ENCODE peak calls at places on chromosomes 7 and 10, in five cellular contexts. I is fibroblast of the aortic adventitia, U is upper lobe of right lung, J is heart right ventricle, C is GM12864. N is an unnamed sample.

GRCh38 chr7:132793474-132793873 is 217.2 kb upstream of the PLXNA4 start:
- DNase-seq in I (no peak), U (no peak), J (no peak), C (no peak), N (no peak)

GRCh38 chr7:149043936-149044335 is 15.6 kb upstream of the PDIA4 start:
- DNase-seq in I (no peak), U (no peak), J (no peak), C (no peak), N (no peak)

GRCh38 chr10:79022565-79023488 is 45.9 kb upstream of the ZMIZ1 start:
- DNase-seq in I (no peak), U (peak; percentile 59), J (peak; percentile 69), C (peak; percentile 35), N (peak; percentile 53)

GRCh38 chr7:11452491-11452890 is 379.5 kb downstream of the THSD7A start:
- DNase-seq in I (no peak), U (no peak), J (no peak), C (no peak), N (no peak)

GRCh38 chr7:27814054-27814453 is 74.1 kb downstream of the TAX1BP1 start:
- DNase-seq in I (peak; percentile 33), U (no peak), J (no peak), C (no peak), N (no peak)

GRCh38 chr7:149885191-149886017 is 11.6 kb downstream of the ATP6V0E2 start:
- DNase-seq in I (no peak), U (no peak), J (no peak), C (no peak), N (no peak)

GRCh38 chr7:122148878-122149277 is 4.8 kb upstream of the AASS start:
- DNase-seq in I (no peak), U (no peak), J (no peak), C (no peak), N (no peak)

GRCh38 chr10:129448539-129448938 is 18.5 kb upstream of the MGMT start:
- DNase-seq in I (no peak), U (no peak), J (no peak), C (no peak), N (no peak)

GRCh38 chr10:35409094-35409582 is 72.8 kb downstream of the CCNY start:
- DNase-seq in I (peak; percentile 75), U (no peak), J (no peak), C (no peak), N (no peak)

GRCh38 chr7:81430150-81430549 is 339.7 kb downstream of the HGF start:
- DNase-seq in I (peak; percentile 69), U (no peak), J (no peak), C (no peak), N (no peak)

GRCh38 chr7:45179666-45180065 is 22.1 kb downstream of the RAMP3 start:
- DNase-seq in I (no peak), U (no peak), J (no peak), C (no peak), N (no peak)

GRCh38 chr10:79387466-79387973 is 40.3 kb downstream of the PPIF start:
- DNase-seq in I (no peak), U (peak; percentile 40), J (peak; percentile 2), C (no peak), N (no peak)

GRCh38 chr7:27141591-27142561 is 1.6 kb downstream of the HOXA5 start:
- DNase-seq in I (no peak), U (no peak), J (no peak), C (no peak), N (no peak)

GRCh38 chr7:5679047-5679740 is 102.3 kb downstream of the RNF216 start:
- DNase-seq in I (no peak), U (no peak), J (no peak), C (no peak), N (no peak)

GRCh38 chr7:111953611-111954010 is 252.6 kb downstream of the DOCK4 start:
- DNase-seq in I (peak; percentile 33), U (no peak), J (no peak), C (no peak), N (no peak)

GRCh38 chr7:159004411-159004810 is 140.3 kb downstream of the VIPR2 start:
- DNase-seq in I (no peak), U (no peak), J (no peak), C (no peak), N (no peak)

GRCh38 chr7:43138710-43139601 is 26.5 kb downstream of the HECW1 start:
- DNase-seq in I (no peak), U (no peak), J (no peak), C (no peak), N (no peak)

GRCh38 chr7:142298009-142298408 is 40.2 kb upstream of the PRSS58 start:
- DNase-seq in I (no peak), U (no peak), J (no peak), C (no peak), N (no peak)

GRCh38 chr10:79314761-79315601 is 32.3 kb upstream of the PPIF start:
- DNase-seq in I (no peak), U (no peak), J (no peak), C (no peak), N (no peak)

GRCh38 chr7:150453186-150453585 is 2.8 kb downstream of the GIMAP8 start:
- DNase-seq in I (no peak), U (no peak), J (no peak), C (no peak), N (no peak)

GRCh38 chr10:30055094-30055701 is 4.2 kb downstream of the JCAD start:
- DNase-seq in I (no peak), U (no peak), J (no peak), C (no peak), N (no peak)

GRCh38 chr7:98280791-98281756 is at the start of gene BRI3:
- DNase-seq in I (peak; percentile 78), U (peak; percentile 96), J (peak; percentile 95), C (peak; percentile 49), N (peak; percentile 99)
- TF ChIP-seq CTCF in I (no peak), U (no peak), J (no peak), C (no peak), N (no peak)

GRCh38 chr7:136709876-136710275 is 158.6 kb upstream of the CHRM2 start:
- DNase-seq in I (no peak), U (no peak), J (no peak), C (no peak), N (no peak)

GRCh38 chr7:136710751-136711150 is 157.7 kb upstream of the CHRM2 start:
- DNase-seq in I (no peak), U (no peak), J (no peak), C (no peak), N (no peak)

GRCh38 chr7:136718191-136718590 is 150.3 kb upstream of the CHRM2 start:
- DNase-seq in I (no peak), U (no peak), J (no peak), C (no peak), N (no peak)

DNA sequence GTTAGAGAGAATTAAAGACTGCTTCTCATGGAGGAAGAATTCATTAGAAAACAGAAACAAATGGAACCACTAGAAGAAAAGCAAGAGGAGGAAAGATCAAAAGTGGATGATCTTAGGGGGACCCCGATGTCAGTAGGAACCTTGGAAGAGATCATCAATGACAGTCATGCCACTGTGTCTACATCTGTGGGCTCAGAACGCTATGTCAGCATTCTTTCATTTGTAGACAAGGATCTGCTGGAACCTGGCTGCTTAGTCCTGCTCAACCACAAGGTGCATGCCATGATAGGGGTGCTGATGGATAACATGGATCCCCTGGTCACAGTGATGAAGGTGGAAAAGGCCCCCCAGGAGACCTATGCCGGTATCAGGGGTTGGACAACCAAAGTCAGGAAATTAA is 154.4 kb upstream of the CHRM2 start:
- DNase-seq in I (no peak), U (no peak), J (no peak), C (no peak), N (no peak)
- TF ChIP-seq CTCF in I (no peak), U (no peak), J (no peak), C (no peak), N (no peak)

DNA sequence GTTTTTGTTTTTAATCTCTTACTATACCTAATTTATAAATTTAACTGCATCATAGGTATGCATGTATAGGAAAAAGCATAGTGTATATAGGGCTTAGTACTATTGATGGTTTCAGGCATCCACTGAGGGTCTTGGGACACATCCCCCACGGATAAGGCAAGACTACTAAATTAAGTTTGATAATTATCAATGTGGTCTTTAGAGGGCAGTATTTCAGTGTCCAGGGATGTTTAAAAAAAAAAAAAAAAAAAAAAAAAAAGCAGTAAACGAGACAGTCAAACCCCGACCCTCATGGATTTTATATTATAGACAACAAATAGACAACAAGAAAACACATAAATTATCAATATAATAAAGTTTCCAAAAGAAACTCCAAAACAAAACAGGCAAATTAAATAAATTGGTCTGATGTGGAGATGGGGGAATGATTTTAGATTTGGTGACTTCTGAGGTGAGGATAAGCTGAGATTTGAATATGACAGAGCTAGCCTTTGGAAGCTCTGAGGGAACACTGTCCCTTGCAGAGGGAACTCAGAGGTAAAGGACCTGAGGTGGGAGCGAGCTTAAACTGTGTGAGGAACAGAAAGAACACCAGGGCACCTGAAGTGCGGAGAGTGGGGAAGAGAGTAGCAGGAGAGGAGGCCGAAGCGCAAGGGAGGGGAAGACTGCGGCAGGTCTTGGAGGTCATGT is 14.8 kb downstream of the ACSM6 start:
- DNase-seq in I (peak; percentile 35), U (no peak), J (no peak), C (no peak), N (no peak)
- TF ChIP-seq CTCF in I (peak; percentile 38), U (peak; percentile 42), J (peak; percentile 46), C (no peak), N (no peak)

GRCh38 chr10:78004215-78005026 is 24.9 kb downstream of the POLR3A start:
- DNase-seq in I (no peak), U (no peak), J (no peak), C (no peak), N (no peak)
- TF ChIP-seq CTCF in I (no peak), U (no peak), J (peak; percentile 25), C (no peak), N (no peak)

DNA sequence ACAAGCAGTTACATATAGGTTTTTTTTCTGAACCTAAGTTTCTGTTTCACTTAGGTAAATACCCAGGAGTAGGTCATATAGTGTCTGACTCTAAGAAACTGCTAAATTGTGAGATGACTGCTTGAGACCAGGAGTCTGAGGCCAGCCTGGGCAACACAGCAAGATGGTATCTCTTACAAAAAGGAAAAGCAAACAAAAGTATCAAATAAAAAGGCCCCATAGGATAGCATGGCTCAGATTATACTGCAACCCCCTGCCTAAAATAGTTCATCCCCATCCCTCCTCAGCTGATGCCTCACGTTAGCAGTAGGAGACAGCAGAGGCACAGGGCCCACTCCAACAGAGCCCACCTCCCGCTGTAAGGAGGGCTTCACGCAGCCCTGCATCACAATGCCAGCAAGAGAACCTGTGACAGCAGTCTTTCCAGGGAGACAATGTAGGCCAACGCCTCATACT is 90.3 kb downstream of the SRPK2 start:
- DNase-seq in I (no peak), U (no peak), J (no peak), C (no peak), N (peak; percentile 75)
- TF ChIP-seq CTCF in I (no peak), U (no peak), J (no peak), C (no peak), N (no peak)

DNA sequence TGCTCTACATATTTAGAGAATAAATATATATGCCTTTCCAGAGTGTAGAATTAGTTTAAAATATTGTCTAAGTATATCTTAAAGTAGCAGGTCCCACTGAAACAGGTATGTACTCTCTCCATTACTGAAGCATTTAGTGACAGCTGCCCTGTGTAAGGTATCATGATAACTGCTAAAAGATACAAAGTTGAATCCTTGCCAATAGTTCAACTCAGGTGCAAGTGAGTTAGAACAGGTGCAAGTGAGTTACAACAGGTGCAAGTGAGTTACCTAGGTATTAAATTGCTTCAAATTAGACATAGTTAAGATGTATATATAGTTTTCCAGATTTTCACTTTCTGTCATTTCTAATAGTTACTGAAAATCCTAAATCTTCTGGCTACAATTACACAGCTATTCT is 119.1 kb downstream of the CNOT4 start:
- DNase-seq in I (no peak), U (no peak), J (no peak), C (no peak), N (no peak)
- TF ChIP-seq CTCF in I (no peak), U (no peak), J (no peak), C (no peak), N (no peak)